ENCODE peak calls at places on chromosomes 7 and 10, in six cellular contexts. H is activated T-cell treated with anti-CD3 and anti-CD28 coated beads, Interleukin-2, amount 50 U/mL, for 1 hour; F is fibroblast of mammary gland; Q is foreskin fibroblast; I is left cardiac atrium; Y is HT-29. Z is an unnamed sample.

GRCh38 chr7:129828078-129828762 is 124.5 kb downstream of the UBE2H start:
- DNase-seq in H (no peak), F (no peak), Q (no peak), I (no peak), Y (no peak), Z (no peak)

GRCh38 chr10:95835911-95836310 is 71.9 kb upstream of the CC2D2B start:
- DNase-seq in H (no peak), F (no peak), Q (no peak), I (no peak), Y (no peak), Z (no peak)

GRCh38 chr7:44748948-44749731 is 493 bp downstream of the ZMIZ2 start:
- DNase-seq in H (no peak), F (no peak), Q (no peak), I (no peak), Y (peak; percentile 49), Z (no peak)

GRCh38 chr7:1807821-1808600 is 137.9 kb downstream of the ELFN1 start:
- DNase-seq in H (no peak), F (no peak), Q (no peak), I (no peak), Y (no peak), Z (no peak)

GRCh38 chr7:22429386-22429785 is 70.6 kb downstream of the STEAP1B start:
- DNase-seq in H (no peak), F (peak; percentile 17), Q (no peak), I (no peak), Y (no peak), Z (no peak)

GRCh38 chr7:106031271-106032029 is 68.4 kb downstream of the CDHR3 start:
- DNase-seq in H (no peak), F (no peak), Q (no peak), I (no peak), Y (no peak), Z (no peak)

GRCh38 chr10:73398024-73398423 is 15.8 kb downstream of the ANXA7 start:
- DNase-seq in H (no peak), F (no peak), Q (no peak), I (no peak), Y (no peak), Z (no peak)

GRCh38 chr7:22545539-22545938 is 45.6 kb upstream of the STEAP1B start:
- DNase-seq in H (no peak), F (no peak), Q (no peak), I (no peak), Y (no peak), Z (no peak)

GRCh38 chr7:101163281-101164070 is 1.9 kb downstream of the VGF start:
- DNase-seq in H (peak; percentile 46), F (no peak), Q (peak; percentile 31), I (no peak), Y (peak; percentile 47), Z (peak; percentile 74)

GRCh38 chr7:65798111-65799075 is 74.5 kb upstream of the VKORC1L1 start:
- DNase-seq in H (no peak), F (peak; percentile 76), Q (peak; percentile 63), I (no peak), Y (no peak), Z (no peak)

GRCh38 chr7:25656071-25656470 is 427.8 kb upstream of the NPVF start:
- DNase-seq in H (no peak), F (no peak), Q (no peak), I (no peak), Y (no peak), Z (no peak)

GRCh38 chr7:27520828-27521790 is 141.6 kb downstream of the HIBADH start:
- DNase-seq in H (no peak), F (peak; percentile 87), Q (peak; percentile 71), I (peak; percentile 35), Y (no peak), Z (no peak)

GRCh38 chr7:17640730-17641377 is 299.4 kb downstream of the SNX13 start:
- DNase-seq in H (no peak), F (peak; percentile 58), Q (no peak), I (no peak), Y (peak; percentile 63), Z (no peak)

Z was measured in activated effector memory CD4-positive, alpha-beta T cell treated with anti-CD3 and anti-CD28 coated beads, Interleukin-2, amount 50 U/mL, for 16 hours.